ENCODE peak calls at places on chromosomes 12 and 14, in ten cellular contexts. P is testis, M is stomach, U is psoas muscle, L is uterus, R is GM23248, N is Karpas-422, C is endodermal cell, G is Peyer's patch, A is heart right ventricle. J is an unnamed sample. For H3K4me1, the result is how much of the 10 kb centered on the place peaks cover.

GRCh38 chr14:90561031-90561430 is 164.2 kb downstream of the CALM1 start:
- DNase-seq in P (no peak), M (no peak), U (peak), L (no peak), R (no peak), N (no peak), C (peak), G (no peak), A (no peak), J (no peak)

GRCh38 chr14:77296155-77296554 is 24.5 kb downstream of the POMT2 start:
- DNase-seq in P (peak), M (no peak), U (no peak), L (no peak), R (no peak), N (no peak), C (no peak), G (no peak), A (no peak), J (peak)

GRCh38 chr14:77738559-77739250 is 22.3 kb downstream of the SNW1 start:
- DNase-seq in P (no peak), M (peak), U (no peak), L (no peak), R (peak), N (no peak), C (no peak), G (no peak), A (peak), J (no peak)

GRCh38 chr14:83757896-83758295 is 1772.0 kb upstream of the FLRT2 start:
- DNase-seq in P (no peak), M (no peak), U (no peak), L (no peak), R (no peak), N (no peak), C (no peak), G (no peak), A (no peak), J (no peak)

GRCh38 chr12:106585862-106586534 is 3.2 kb downstream of the RFX4 start:
- DNase-seq in P (no peak), M (no peak), U (no peak), L (no peak), R (no peak), N (no peak), C (peak), G (no peak), A (no peak), J (no peak)

GRCh38 chr14:74763803-74764531 is 851 bp downstream of the YLPM1 start:
- DNase-seq in P (peak), M (no peak), U (no peak), L (peak), R (peak), N (peak), C (peak), G (no peak), A (no peak), J (no peak)

GRCh38 chr14:75648066-75648838 is 12.4 kb downstream of the ERG28 start:
- DNase-seq in P (peak), M (peak), U (peak), L (no peak), R (peak), N (no peak), C (no peak), G (no peak), A (peak), J (peak)

GRCh38 chr12:40175489-40175888 is 49.3 kb upstream of the LRRK2 start:
- DNase-seq in P (no peak), M (no peak), U (no peak), L (no peak), R (no peak), N (no peak), C (no peak), G (no peak), A (no peak), J (no peak)

GRCh38 chr12:101552277-101552676 is 42.5 kb upstream of the MYBPC1 start:
- DNase-seq in P (no peak), M (no peak), U (peak), L (no peak), R (peak), N (no peak), C (peak), G (no peak), A (peak), J (peak)

GRCh38 chr12:7788316-7788689 is 899 bp upstream of the NANOG start:
- DNase-seq in P (no peak), M (no peak), U (no peak), L (no peak), R (no peak), N (no peak), C (no peak), G (no peak), A (no peak), J (no peak)

GRCh38 chr12:53798575-53798974 is 46.8 kb upstream of the CISTR start:
- DNase-seq in P (peak), M (no peak), U (no peak), L (no peak), R (peak), N (no peak), C (no peak), G (no peak), A (no peak), J (no peak)

GRCh38 chr12:23290627-23291330 is 658.7 kb downstream of the SOX5 start:
- DNase-seq in P (no peak), M (no peak), U (no peak), L (no peak), R (no peak), N (no peak), C (no peak), G (no peak), A (no peak), J (no peak)

GRCh38 chr12:2124466-2125023 is 71.8 kb downstream of the CACNA1C start:
- DNase-seq in P (no peak), M (no peak), U (no peak), L (no peak), R (no peak), N (no peak), C (no peak), G (no peak), A (no peak), J (no peak)

GRCh38 chr12:42056130-42056529 is 88.5 kb downstream of the GXYLT1 start:
- DNase-seq in P (no peak), M (no peak), U (no peak), L (no peak), R (no peak), N (peak), C (no peak), G (no peak), A (no peak), J (no peak)

GRCh38 chr12:91999823-92000222 is 145.8 kb downstream of the BTG1 start:
- DNase-seq in P (no peak), M (no peak), U (no peak), L (no peak), R (no peak), N (no peak), C (no peak), G (no peak), A (no peak), J (no peak)

GRCh38 chr12:103840399-103840880 is 594 bp downstream of the NT5DC3 start:
- DNase-seq in P (peak), M (no peak), U (peak), L (peak), R (peak), N (peak), C (no peak), G (peak), A (peak), J (peak)

GRCh38 chr12:124588018-124588634 is 20.7 kb upstream of the NCOR2 start:
- DNase-seq in P (no peak), M (no peak), U (no peak), L (no peak), R (no peak), N (no peak), C (no peak), G (no peak), A (no peak), J (no peak)

GRCh38 chr12:53325539-53326061 is 4.2 kb upstream of the AAAS start:
- DNase-seq in P (peak), M (peak), U (peak), L (peak), R (peak), N (peak), C (peak), G (peak), A (peak), J (peak)

GRCh38 chr14:56137842-56138241 is 19.6 kb downstream of the PELI2 start:
- DNase-seq in P (no peak), M (no peak), U (no peak), L (no peak), R (no peak), N (no peak), C (peak), G (no peak), A (no peak), J (no peak)

GRCh38 chr12:29796823-29797263 is 13.1 kb upstream of the TMTC1 start:
- DNase-seq in P (peak), M (no peak), U (no peak), L (peak), R (peak), N (no peak), C (no peak), G (no peak), A (no peak), J (peak)

GRCh38 chr14:61564623-61565091 is 130.7 kb upstream of the HIF1A start:
- DNase-seq in P (no peak), M (no peak), U (no peak), L (no peak), R (peak), N (no peak), C (no peak), G (no peak), A (no peak), J (no peak)

GRCh38 chr14:71339650-71340415 is 432.6 kb downstream of the PCNX1 start:
- DNase-seq in P (no peak), M (no peak), U (no peak), L (no peak), R (no peak), N (no peak), C (no peak), G (peak), A (no peak), J (no peak)

GRCh38 chr12:25713264-25713663 is 160.2 kb upstream of the LMNTD1 start:
- DNase-seq in P (no peak), M (no peak), U (no peak), L (no peak), R (no peak), N (no peak), C (no peak), G (no peak), A (no peak), J (no peak)

GRCh38 chr12:109393437-109394345 is 46.0 kb downstream of the MYO1H start:
- DNase-seq in P (peak), M (peak), U (no peak), L (peak), R (peak), N (peak), C (peak), G (peak), A (no peak), J (peak)

GRCh38 chr12:84911331-84912190 is 1.0 kb downstream of the SLC6A15 start:
- DNase-seq in P (peak), M (no peak), U (peak), L (peak), R (peak), N (no peak), C (peak), G (peak), A (no peak), J (peak)

GRCh38 chr12:69685810-69686209 is 13.3 kb downstream of the BEST3 start:
- DNase-seq in P (no peak), M (no peak), U (no peak), L (no peak), R (peak), N (no peak), C (no peak), G (no peak), A (no peak), J (no peak)

GRCh38 chr12:100955139-100955538 is 160.6 kb downstream of the ANO4 start:
- DNase-seq in P (no peak), M (no peak), U (no peak), L (no peak), R (peak), N (no peak), C (peak), G (no peak), A (no peak), J (no peak)

GRCh38 chr14:85281921-85282320 is 248.0 kb upstream of the FLRT2 start:
- DNase-seq in P (no peak), M (no peak), U (no peak), L (no peak), R (no peak), N (no peak), C (no peak), G (no peak), A (no peak), J (no peak)

GRCh38 chr14:63155511-63156189 is 48.6 kb upstream of the RHOJ start:
- DNase-seq in P (no peak), M (no peak), U (no peak), L (no peak), R (peak), N (peak), C (no peak), G (no peak), A (no peak), J (no peak)

GRCh38 chr12:49867580-49868341 is 24.9 kb upstream of the BCDIN3D start:
- DNase-seq in P (peak), M (no peak), U (no peak), L (no peak), R (no peak), N (no peak), C (no peak), G (no peak), A (no peak), J (no peak)

GRCh38 chr12:69540606-69541386 is 44.5 kb upstream of the CCT2 start:
- DNase-seq in P (no peak), M (no peak), U (no peak), L (no peak), R (peak), N (no peak), C (no peak), G (no peak), A (no peak), J (no peak)

GRCh38 chr14:46259536-46259935 is 392.0 kb downstream of the RPL10L start:
- DNase-seq in P (no peak), M (no peak), U (no peak), L (no peak), R (peak), N (no peak), C (peak), G (no peak), A (no peak), J (no peak)

GRCh38 chr12:10226086-10226485 is 13.4 kb downstream of the GABARAPL1 start:
- DNase-seq in P (no peak), M (no peak), U (no peak), L (no peak), R (no peak), N (no peak), C (no peak), G (no peak), A (no peak), J (no peak)

GRCh38 chr14:91511014-91511466 is 930 bp upstream of the PPP4R3A start:
- DNase-seq in P (no peak), M (no peak), U (no peak), L (no peak), R (no peak), N (peak), C (no peak), G (no peak), A (no peak), J (no peak)

GRCh38 chr14:73744175-73744867 is 30.1 kb upstream of the PNMA1 start:
- DNase-seq in P (no peak), M (no peak), U (no peak), L (no peak), R (no peak), N (no peak), C (no peak), G (peak), A (no peak), J (no peak)

GRCh38 chr12:851913-852312 is 97.6 kb downstream of the RAD52 start:
- DNase-seq in P (no peak), M (no peak), U (no peak), L (no peak), R (peak), N (no peak), C (no peak), G (no peak), A (no peak), J (no peak)
- H3K4me1 ChIP-seq in P (under half), M (under half), U (under half), L (under half), R (under half), N (under half), C (under half), G (under half), A (under half), J (under half)

DNA sequence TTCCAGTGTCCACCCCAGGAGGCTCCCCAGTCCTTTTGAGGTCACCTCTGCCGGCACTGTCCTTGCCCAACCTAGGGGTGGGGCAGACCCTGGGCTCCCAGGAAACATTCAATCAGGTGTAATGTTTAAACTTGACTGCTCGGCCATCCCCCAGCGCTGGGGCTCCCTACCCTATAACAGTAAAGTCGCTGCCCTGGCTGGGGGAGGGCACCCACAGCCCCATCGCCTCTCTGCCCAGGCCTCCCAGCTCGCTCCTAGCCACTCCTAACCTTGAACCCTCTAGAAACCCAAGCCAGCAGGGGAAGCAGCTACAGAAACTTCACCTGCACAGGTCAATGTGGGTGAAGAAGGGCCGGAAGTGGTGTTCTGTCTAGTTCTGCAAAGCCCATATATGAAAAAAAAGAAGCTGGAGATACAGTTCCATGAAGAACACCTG is 1.3 kb downstream of the CLMN start:
- DNase-seq in P (no peak), M (no peak), U (no peak), L (no peak), R (no peak), N (no peak), C (no peak), G (no peak), A (no peak), J (no peak)
- H3K4me1 ChIP-seq in P (under half), M (under half), U (under half), L (under half), R (under half), N (half or more), C (under half), G (under half), A (under half), J (under half)

DNA sequence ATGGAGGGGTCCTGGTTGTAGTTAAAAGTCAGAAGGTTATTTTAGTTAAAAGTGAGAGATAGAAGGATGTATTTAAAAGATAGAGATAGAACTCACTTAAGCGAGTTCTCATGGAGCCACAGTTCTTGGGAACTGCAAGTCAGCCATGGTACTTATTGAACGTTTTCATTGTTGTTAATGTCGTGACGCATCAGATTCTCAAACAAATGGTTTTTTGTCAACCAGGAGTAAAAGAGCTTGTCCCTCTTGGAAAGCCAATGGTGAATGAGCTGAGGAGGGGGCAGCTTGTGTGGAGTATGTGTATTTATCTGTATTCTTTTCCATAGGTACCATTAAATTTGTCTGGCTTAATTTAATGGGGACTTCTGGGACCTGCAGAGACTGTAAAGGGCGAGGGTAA is 68.6 kb downstream of the FIGNL2 start:
- DNase-seq in P (no peak), M (no peak), U (no peak), L (no peak), R (no peak), N (no peak), C (no peak), G (no peak), A (no peak), J (no peak)
- H3K4me1 ChIP-seq in P (under half), M (under half), U (under half), L (under half), R (under half), N (under half), C (under half), G (under half), A (under half), J (under half)

DNA sequence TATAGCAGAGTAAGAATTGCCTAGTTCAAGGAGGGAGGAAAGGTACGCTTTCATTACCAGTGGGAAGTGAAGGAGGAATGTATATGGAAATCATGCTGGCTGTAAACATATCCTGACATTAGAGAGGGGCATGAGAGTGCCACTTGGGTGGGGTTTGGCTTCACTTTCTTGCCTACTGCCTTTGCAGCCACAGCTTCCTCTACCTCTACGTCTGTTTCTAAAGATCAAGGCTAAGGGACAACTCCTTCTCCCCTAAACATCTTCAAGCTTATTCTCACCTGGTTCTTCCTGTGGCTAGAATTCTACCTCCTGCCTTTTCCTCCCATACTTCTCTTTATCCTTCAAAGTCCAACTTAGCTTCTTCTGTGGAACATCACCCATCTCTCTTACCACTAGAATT is 58.0 kb downstream of the SUSD6 start:
- DNase-seq in P (no peak), M (no peak), U (no peak), L (no peak), R (no peak), N (no peak), C (no peak), G (no peak), A (no peak), J (no peak)
- H3K4me1 ChIP-seq in P (under half), M (half or more), U (half or more), L (under half), R (under half), N (half or more), C (under half), G (half or more), A (half or more), J (under half)

DNA sequence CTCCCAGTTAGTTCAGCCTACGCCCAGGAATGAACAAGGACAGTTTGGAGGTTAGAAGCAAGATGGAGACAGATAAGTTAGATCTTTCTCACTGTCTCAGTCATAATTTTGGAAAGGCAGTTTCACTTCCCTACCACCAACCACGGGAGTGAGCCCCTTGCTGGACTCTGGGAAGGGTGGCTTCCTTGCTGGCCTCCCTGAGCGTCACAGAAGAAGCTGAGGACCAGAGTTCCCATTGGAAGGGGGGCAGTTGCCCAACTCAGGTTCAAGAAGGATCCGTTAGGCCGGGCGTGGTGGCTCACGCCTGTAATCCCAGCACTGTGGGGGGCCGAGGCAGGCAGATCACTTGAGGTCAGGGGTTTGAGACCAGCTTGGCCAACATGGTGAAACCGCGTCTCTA is 106.2 kb upstream of the MAX start:
- DNase-seq in P (no peak), M (no peak), U (no peak), L (no peak), R (no peak), N (peak), C (no peak), G (no peak), A (no peak), J (no peak)
- H3K4me1 ChIP-seq in P (under half), M (under half), U (under half), L (under half), R (under half), N (half or more), C (under half), G (under half), A (under half), J (under half)

GRCh38 chr12:66191547-66192126 is 2.6 kb downstream of the IRAK3 start:
- DNase-seq in P (no peak), M (no peak), U (no peak), L (no peak), R (no peak), N (no peak), C (peak), G (no peak), A (no peak), J (no peak)

GRCh38 chr12:66196806-66197205 is 7.8 kb downstream of the IRAK3 start:
- DNase-seq in P (no peak), M (no peak), U (no peak), L (no peak), R (peak), N (peak), C (peak), G (no peak), A (no peak), J (no peak)

GRCh38 chr12:66197413-66198055 is 8.5 kb downstream of the IRAK3 start:
- DNase-seq in P (no peak), M (no peak), U (no peak), L (no peak), R (peak), N (no peak), C (peak), G (no peak), A (no peak), J (no peak)

GRCh38 chr12:66194122-66194521 is 5.1 kb downstream of the IRAK3 start:
- DNase-seq in P (no peak), M (no peak), U (no peak), L (no peak), R (no peak), N (no peak), C (no peak), G (no peak), A (no peak), J (no peak)

DNA sequence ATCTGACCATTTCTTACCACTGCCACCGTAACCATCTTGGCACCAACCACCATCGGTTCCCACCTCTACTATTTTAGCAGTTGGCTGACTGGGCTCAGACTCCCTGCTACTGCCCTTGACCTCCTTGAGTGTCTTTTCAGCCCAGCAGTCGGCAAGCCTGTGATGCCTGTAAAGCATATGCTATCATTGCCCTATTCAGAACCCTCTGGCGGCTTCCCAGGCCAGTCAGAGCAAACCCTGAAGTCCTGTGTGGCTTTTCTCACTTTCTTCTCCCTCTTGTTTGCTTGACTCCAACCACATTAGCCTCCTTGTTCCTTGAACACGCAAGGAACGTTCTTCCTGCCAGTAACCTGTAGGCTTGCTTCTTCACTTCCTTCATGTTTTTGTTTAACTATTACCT is 6.2 kb downstream of the IRAK3 start:
- DNase-seq in P (no peak), M (peak), U (no peak), L (no peak), R (no peak), N (no peak), C (peak), G (no peak), A (no peak), J (no peak)
- H3K4me1 ChIP-seq in P (under half), M (under half), U (under half), L (under half), R (under half), N (under half), C (under half), G (under half), A (under half), J (under half)